ENCODE peak calls at places on chromosome X, in four cellular contexts. One of them, this sample, is unnamed.
A peak's percentile ranks its signal among the peaks of the same experiment; 100 is the strongest.

GRCh38 chrX:3184176-3184930 is 143.1 kb downstream of the ARSF start:
- DNase-seq in upper lobe of left lung: no peak
- DNase-seq in HFF-Myc: peak; percentile 82
- DNase-seq in OCI-LY7: no peak
- DNase-seq in this sample: no peak

GRCh38 chrX:107025538-107025937 is 25.5 kb upstream of the MORC4 start:
- DNase-seq in upper lobe of left lung: no peak
- DNase-seq in HFF-Myc: no peak
- DNase-seq in OCI-LY7: peak; percentile 31
- DNase-seq in this sample: peak; percentile 1

GRCh38 chrX:72100824-72101351 is 30.8 kb downstream of the RTL5 start:
- DNase-seq in upper lobe of left lung: peak; percentile 57
- DNase-seq in HFF-Myc: no peak
- DNase-seq in OCI-LY7: no peak
- DNase-seq in this sample: peak; percentile 92

GRCh38 chrX:19805054-19805690 is 82.2 kb downstream of the SH3KBP1 start:
- DNase-seq in upper lobe of left lung: no peak
- DNase-seq in HFF-Myc: no peak
- DNase-seq in OCI-LY7: peak; percentile 50
- DNase-seq in this sample: peak; percentile 73

GRCh38 chrX:39516399-39516798 is 581.4 kb downstream of the BCOR start:
- DNase-seq in upper lobe of left lung: no peak
- DNase-seq in HFF-Myc: no peak
- DNase-seq in OCI-LY7: no peak
- DNase-seq in this sample: no peak

GRCh38 chrX:106999002-106999975 is 723 bp downstream of the MORC4 start:
- DNase-seq in upper lobe of left lung: peak; percentile 45
- DNase-seq in HFF-Myc: peak; percentile 17
- DNase-seq in OCI-LY7: peak; percentile 67
- DNase-seq in this sample: no peak

GRCh38 chrX:107324493-107325310 is 118.3 kb downstream of the DNAAF6 start:
- DNase-seq in upper lobe of left lung: peak; percentile 21
- DNase-seq in HFF-Myc: no peak
- DNase-seq in OCI-LY7: peak; percentile 14
- DNase-seq in this sample: no peak

GRCh38 chrX:15864629-15865028 is 10.0 kb upstream of the AP1S2 start:
- DNase-seq in upper lobe of left lung: no peak
- DNase-seq in HFF-Myc: no peak
- DNase-seq in OCI-LY7: no peak
- DNase-seq in this sample: no peak

GRCh38 chrX:85159644-85160043 is 83.9 kb downstream of the SATL1 start:
- DNase-seq in upper lobe of left lung: no peak
- DNase-seq in HFF-Myc: no peak
- DNase-seq in OCI-LY7: no peak
- DNase-seq in this sample: no peak

GRCh38 chrX:149003863-149004660 is 501.0 kb downstream of the IDS start:
- DNase-seq in upper lobe of left lung: no peak
- DNase-seq in HFF-Myc: no peak
- DNase-seq in OCI-LY7: no peak
- DNase-seq in this sample: no peak

GRCh38 chrX:103052625-103053024 is 11.3 kb downstream of the BEX1 start:
- DNase-seq in upper lobe of left lung: no peak
- DNase-seq in HFF-Myc: no peak
- DNase-seq in OCI-LY7: no peak
- DNase-seq in this sample: no peak

GRCh38 chrX:2484721-2485459 is 15.9 kb downstream of the DHRSX start:
- DNase-seq in upper lobe of left lung: no peak
- DNase-seq in HFF-Myc: no peak
- DNase-seq in OCI-LY7: no peak
- DNase-seq in this sample: no peak

GRCh38 chrX:153190384-153190783 is 11.3 kb downstream of the MAGEA1 start:
- DNase-seq in upper lobe of left lung: no peak
- DNase-seq in HFF-Myc: no peak
- DNase-seq in OCI-LY7: no peak
- DNase-seq in this sample: no peak

GRCh38 chrX:68695206-68695845 is 47.9 kb downstream of the STARD8 start:
- DNase-seq in upper lobe of left lung: no peak
- DNase-seq in HFF-Myc: no peak
- DNase-seq in OCI-LY7: no peak
- DNase-seq in this sample: no peak

GRCh38 chrX:123184858-123185251 is 777 bp downstream of the GRIA3 start:
- DNase-seq in upper lobe of left lung: no peak
- DNase-seq in HFF-Myc: no peak
- DNase-seq in OCI-LY7: no peak
- DNase-seq in this sample: no peak

DNA sequence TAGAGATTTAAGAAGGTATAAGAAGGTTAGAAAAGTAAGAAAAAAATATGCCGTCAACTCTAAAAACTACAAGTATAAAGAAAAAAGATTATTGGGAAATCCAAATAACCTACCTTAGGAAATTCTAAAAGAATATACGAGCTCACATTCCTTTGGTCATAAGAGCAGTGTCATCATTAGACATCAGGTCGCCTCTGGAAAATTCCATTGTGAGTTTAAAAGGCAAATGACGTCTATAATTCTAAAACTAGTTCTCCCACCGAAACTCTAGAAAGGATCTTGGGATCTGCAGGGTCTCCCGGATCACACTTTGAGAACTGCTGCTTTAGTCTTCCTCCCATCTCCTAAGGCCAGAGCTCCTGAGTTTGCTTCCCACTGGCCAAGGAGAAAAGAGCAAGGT is 518 bp upstream of the SAT1 start:
- DNase-seq in upper lobe of left lung: no peak
- DNase-seq in HFF-Myc: no peak
- DNase-seq in OCI-LY7: no peak
- DNase-seq in this sample: no peak
- H3K4me3 ChIP-seq in upper lobe of left lung: no peak overlapping the region
- H3K4me3 ChIP-seq in HFF-Myc: no peak overlapping the region
- H3K4me3 ChIP-seq in OCI-LY7: peak overlapping the region; percentile 89
- H3K4me3 ChIP-seq in this sample: peak overlapping the region; percentile 31

GRCh38 chrX:38327775-38328081 is 419 bp upstream of the RPGR start:
- DNase-seq in upper lobe of left lung: no peak
- DNase-seq in HFF-Myc: no peak
- DNase-seq in OCI-LY7: no peak
- DNase-seq in this sample: no peak
- H3K4me3 ChIP-seq in upper lobe of left lung: no peak overlapping the region
- H3K4me3 ChIP-seq in HFF-Myc: peak overlapping the region; percentile 61
- H3K4me3 ChIP-seq in OCI-LY7: peak overlapping the region; percentile 86
- H3K4me3 ChIP-seq in this sample: peak overlapping the region; percentile 62

GRCh38 chrX:43269201-43269600 is 386.9 kb upstream of the MAOA start:
- DNase-seq in upper lobe of left lung: no peak
- DNase-seq in HFF-Myc: no peak
- DNase-seq in OCI-LY7: no peak
- DNase-seq in this sample: no peak

GRCh38 chrX:43266487-43266886 is 389.6 kb upstream of the MAOA start:
- DNase-seq in upper lobe of left lung: no peak
- DNase-seq in HFF-Myc: no peak
- DNase-seq in OCI-LY7: no peak
- DNase-seq in this sample: no peak

GRCh38 chrX:43267652-43268051 is 388.4 kb upstream of the MAOA start:
- DNase-seq in upper lobe of left lung: no peak
- DNase-seq in HFF-Myc: no peak
- DNase-seq in OCI-LY7: no peak
- DNase-seq in this sample: no peak
- H3K4me3 ChIP-seq in upper lobe of left lung: no peak overlapping the region
- H3K4me3 ChIP-seq in HFF-Myc: no peak overlapping the region
- H3K4me3 ChIP-seq in OCI-LY7: no peak overlapping the region
- H3K4me3 ChIP-seq in this sample: no peak overlapping the region

DNA sequence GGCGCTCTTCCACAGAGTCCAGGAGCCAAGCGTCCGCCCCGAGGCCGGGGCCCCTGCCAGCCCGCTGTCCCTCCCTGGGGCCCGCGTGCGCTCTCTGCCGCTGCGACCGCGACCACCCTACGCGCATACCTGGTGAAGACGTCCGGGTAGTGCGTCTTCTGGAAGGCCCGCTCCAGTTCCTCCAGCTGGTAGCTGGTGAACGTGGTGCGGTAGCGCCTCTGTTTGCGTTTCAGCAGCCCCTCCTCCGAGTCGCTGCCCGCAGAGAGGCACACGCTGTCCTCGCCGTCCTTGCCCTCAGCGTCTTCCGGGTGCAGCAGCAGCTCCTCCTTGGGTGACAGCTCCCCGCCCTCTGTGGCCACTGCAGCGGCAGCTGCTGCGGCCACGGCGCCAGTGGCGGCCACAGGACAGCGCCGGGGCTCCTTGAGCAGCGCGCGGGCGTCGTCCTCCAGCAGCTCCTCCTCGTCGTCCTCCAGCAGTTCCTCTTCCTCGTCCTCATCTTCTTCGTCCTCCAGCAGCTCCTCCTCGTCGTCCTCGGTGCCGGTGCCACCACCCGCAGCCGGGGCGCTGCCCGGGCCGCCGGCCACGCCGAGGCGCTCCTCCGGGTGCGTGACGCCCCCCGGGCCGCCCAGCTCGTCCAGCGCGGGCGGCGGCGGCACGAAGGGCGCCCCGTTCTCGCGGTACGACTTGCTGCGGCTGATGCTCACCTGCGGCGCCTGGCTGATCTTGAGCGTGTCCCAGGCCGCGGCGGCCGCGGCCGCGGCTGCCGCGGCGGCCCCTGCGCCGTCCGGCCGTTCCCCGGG is 2.8 kb downstream of the ARX start:
- DNase-seq in upper lobe of left lung: no peak
- DNase-seq in HFF-Myc: no peak
- DNase-seq in OCI-LY7: no peak
- DNase-seq in this sample: no peak
- H3K4me3 ChIP-seq in upper lobe of left lung: peak overlapping the region; percentile 4
- H3K4me3 ChIP-seq in HFF-Myc: no peak overlapping the region
- H3K4me3 ChIP-seq in OCI-LY7: peak overlapping the region; percentile 40
- H3K4me3 ChIP-seq in this sample: no peak overlapping the region

DNA sequence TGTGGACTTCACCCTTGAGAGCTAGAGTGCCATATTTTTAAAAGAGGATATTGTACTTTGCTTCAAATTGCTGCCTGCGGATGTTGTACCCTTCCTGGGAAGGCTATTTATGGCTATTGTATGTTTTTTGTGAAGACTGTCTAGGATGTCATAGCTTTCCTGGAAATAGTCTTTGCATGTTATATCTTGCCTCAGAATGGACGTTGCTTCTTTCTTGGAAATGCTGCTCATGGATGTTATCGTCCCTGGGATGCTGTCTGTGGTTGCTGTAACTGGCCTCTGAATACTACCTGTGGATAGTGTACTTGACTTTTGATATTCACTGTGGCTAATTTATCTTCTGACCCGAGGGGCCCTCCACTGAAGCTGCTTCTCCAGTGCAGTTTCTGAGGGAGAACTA is 146.8 kb downstream of the ENOX2 start:
- DNase-seq in upper lobe of left lung: no peak
- DNase-seq in HFF-Myc: no peak
- DNase-seq in OCI-LY7: no peak
- DNase-seq in this sample: no peak
- H3K4me3 ChIP-seq in upper lobe of left lung: no peak overlapping the region
- H3K4me3 ChIP-seq in HFF-Myc: no peak overlapping the region
- H3K4me3 ChIP-seq in OCI-LY7: no peak overlapping the region
- H3K4me3 ChIP-seq in this sample: no peak overlapping the region

This sample was measured in Jurkat, Clone E6-1.